ENCODE peak calls at places on chromosomes 1 and 21, in ten cellular contexts. T, D, C, Y, S, E, I, G, W and P are unnamed samples.

GRCh38 chr1:15100369-15101111 is 53.0 kb upstream of the TMEM51 start:
- DNase-seq in G (peak; percentile 33), C (no peak), S (peak; percentile 66), Y (peak; percentile 45), T (peak; percentile 50), D (no peak), I (peak; percentile 61), E (peak; percentile 42), W (peak; percentile 28), P (peak; percentile 75)

GRCh38 chr1:240998441-240999015 is 358.5 kb downstream of the RGS7 start:
- DNase-seq in D (no peak), Y (no peak), C (no peak), W (no peak), E (no peak), G (no peak), S (no peak), T (no peak), I (no peak), P (no peak)

GRCh38 chr1:27301582-27302199 is 20.3 kb upstream of the TMEM222 start:
- DNase-seq in D (no peak), W (no peak), C (no peak), T (no peak), G (no peak), Y (no peak), I (no peak), S (no peak), E (no peak), P (no peak)

GRCh38 chr1:153957744-153958110 is 685 bp downstream of the CRTC2 start:
- DNase-seq in C (no peak), Y (no peak), D (no peak), W (no peak), G (no peak), S (no peak), E (no peak), T (no peak), I (no peak), P (no peak)

GRCh38 chr21:45029968-45030636 is 44.3 kb upstream of the ADARB1 start:
- DNase-seq in W (no peak), D (peak; percentile 70), I (no peak), T (no peak), G (no peak), C (no peak), S (no peak), Y (no peak), E (no peak), P (no peak)

GRCh38 chr1:246647113-246647512 is 77.1 kb upstream of the SCCPDH start:
- DNase-seq in T (peak; percentile 40), Y (peak; percentile 71), I (no peak), C (no peak), S (no peak), D (no peak), E (peak; percentile 74), W (no peak), G (no peak), P (peak; percentile 16)

GRCh38 chr1:6472391-6472790 is 6.4 kb upstream of the TNFRSF25 start:
- DNase-seq in G (no peak), W (no peak), T (no peak), C (no peak), D (no peak), Y (no peak), I (no peak), S (no peak), E (no peak), P (no peak)

GRCh38 chr21:45047257-45047656 is 27.1 kb upstream of the ADARB1 start:
- DNase-seq in I (no peak), Y (no peak), G (no peak), E (no peak), D (no peak), S (no peak), W (no peak), T (no peak), C (no peak), P (no peak)

DNA sequence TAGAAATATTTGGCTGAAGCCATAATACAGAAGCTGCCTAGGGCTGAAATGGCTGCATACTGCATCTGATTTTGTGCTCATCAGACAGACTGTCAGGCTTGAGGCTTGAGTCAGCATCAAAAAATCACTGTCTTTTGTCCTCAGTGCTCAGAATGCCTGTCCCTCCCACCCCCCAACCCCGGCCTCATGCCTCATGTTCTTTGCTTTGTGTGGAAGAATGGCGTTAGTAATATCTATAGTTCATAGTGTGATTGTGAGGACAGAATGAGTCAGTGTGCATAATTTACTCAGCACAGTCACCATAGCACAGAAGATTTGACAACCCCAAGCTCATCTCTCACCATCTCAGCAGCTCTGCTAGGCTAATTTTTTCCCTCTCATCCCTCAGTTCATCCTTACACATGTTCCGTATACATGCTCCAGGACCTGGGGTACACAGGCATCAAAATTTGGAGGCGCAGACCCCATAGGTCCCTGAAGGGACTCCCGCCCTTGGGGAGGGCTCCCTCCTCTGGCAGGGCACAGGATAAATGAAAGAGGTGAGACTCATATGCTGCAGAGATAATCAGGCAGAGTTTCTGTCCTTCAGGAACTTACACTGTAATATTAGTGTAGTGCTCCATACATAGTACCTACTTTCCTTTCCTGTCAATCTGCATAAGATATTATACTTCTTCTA is 159.1 kb upstream of the C8B start:
- DNase-seq in D (no peak), W (no peak), G (no peak), C (no peak), I (no peak), Y (peak; percentile 55), T (no peak), E (no peak), S (no peak), P (no peak)
- TF ChIP-seq CTCF in D (no peak), W (no peak), G (no peak), C (no peak), I (no peak), Y (no peak), T (no peak), E (no peak), S (no peak), P (no peak)

DNA sequence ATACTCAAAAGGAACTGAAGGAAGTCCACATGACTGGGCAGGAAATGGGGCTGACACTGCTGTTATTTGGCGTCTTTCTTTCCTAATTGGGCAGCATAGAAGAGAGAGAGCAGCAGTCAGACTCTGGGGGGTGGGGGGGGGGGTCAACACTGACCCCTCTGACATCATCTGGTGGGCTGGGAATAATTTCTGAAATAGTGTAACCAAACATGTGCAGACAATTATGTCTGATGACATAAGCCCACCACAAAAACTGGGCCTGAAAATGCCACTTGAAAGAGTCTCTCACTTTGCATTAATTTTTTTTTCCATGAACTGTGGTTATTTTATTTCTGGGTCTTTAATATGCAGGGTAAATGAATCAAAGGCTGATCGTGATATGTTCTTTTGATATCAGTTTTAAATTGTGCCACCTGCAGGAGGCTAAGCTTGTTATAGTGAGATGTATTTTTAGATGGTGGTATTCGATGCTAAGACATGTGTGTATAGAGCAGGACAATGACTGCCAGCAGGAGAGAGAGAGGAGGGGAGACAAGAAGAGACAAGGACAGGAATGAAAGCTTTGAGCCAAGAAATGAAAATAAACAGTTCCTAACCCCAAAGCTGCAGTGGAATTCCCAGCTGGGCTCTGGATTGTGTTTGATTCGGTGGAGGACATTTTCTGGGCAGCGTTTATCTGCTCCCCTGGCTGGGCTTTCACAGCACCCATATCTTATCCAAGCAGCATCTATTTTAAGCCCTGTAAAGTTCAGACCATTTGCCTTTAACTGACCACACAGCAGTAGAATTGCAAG is 264.7 kb downstream of the PBX1 start:
- DNase-seq in D (no peak), W (peak; percentile 76), T (no peak), S (no peak), Y (peak; percentile 79), E (peak; percentile 55), C (no peak), I (peak; percentile 29), G (peak; percentile 32), P (peak; percentile 18)
- TF ChIP-seq POLR2A in D (no peak), W (no peak), T (no peak), S (no peak), Y (no peak), E (no peak), C (no peak), I (no peak), G (no peak), P (no peak)

GRCh38 chr1:21241761-21242581 is 48.3 kb downstream of the ECE1 start:
- DNase-seq in S (no peak), G (no peak), I (peak; percentile 69), W (no peak), D (no peak), T (no peak), C (no peak), E (no peak), Y (peak; percentile 48), P (peak; percentile 77)
- TF ChIP-seq CTCF in S (no peak), G (no peak), I (no peak), W (no peak), D (no peak), T (no peak), C (no peak), E (no peak), Y (no peak), P (no peak)

GRCh38 chr1:202723708-202724107 is 13.5 kb upstream of the SYT2 start:
- DNase-seq in Y (no peak), C (no peak), W (no peak), E (no peak), T (no peak), G (no peak), D (no peak), S (no peak), I (no peak), P (no peak)
- TF ChIP-seq POLR2A in Y (no peak), C (no peak), W (no peak), E (no peak), T (no peak), G (no peak), D (no peak), S (no peak), I (no peak), P (no peak)

GRCh38 chr1:88074661-88075060 is 609.4 kb upstream of the PKN2 start:
- DNase-seq in G (no peak), W (no peak), E (no peak), C (no peak), I (no peak), T (no peak), D (no peak), Y (no peak), S (no peak), P (no peak)

GRCh38 chr1:88080875-88081274 is 603.2 kb upstream of the PKN2 start:
- DNase-seq in E (no peak), T (no peak), S (no peak), W (no peak), I (no peak), D (no peak), Y (no peak), G (no peak), C (no peak), P (no peak)

GRCh38 chr1:88075813-88076212 is 608.3 kb upstream of the PKN2 start:
- DNase-seq in D (no peak), T (no peak), S (no peak), I (no peak), C (no peak), Y (no peak), W (no peak), G (no peak), E (no peak), P (no peak)

DNA sequence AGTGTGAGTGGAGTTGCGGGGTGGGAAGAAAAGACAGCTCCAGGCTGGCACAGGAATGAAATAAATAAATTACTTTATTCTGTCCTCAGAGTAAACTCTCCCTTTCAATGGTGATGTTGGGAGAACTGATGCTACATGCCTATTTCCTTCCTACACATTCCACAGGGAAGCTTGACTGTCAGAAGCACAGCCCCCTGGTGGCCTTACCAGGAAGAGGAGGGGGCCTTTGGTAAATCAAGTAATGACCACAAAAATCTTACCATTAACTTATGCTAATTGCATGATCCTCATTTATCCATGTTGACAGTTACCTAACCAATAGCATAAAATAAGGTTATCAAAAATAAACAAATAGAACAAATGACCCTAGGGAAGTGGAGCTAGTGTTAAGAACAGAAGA is 605.0 kb upstream of the PKN2 start:
- DNase-seq in T (no peak), Y (peak; percentile 13), W (no peak), D (no peak), E (no peak), G (no peak), I (no peak), S (no peak), C (no peak), P (no peak)
- TF ChIP-seq CTCF in T (no peak), Y (peak; percentile 38), W (no peak), D (no peak), E (peak; percentile 10), G (no peak), I (no peak), S (no peak), C (no peak), P (no peak)